ENCODE peak calls at places on chromosomes 3 and 15, in ten cellular contexts. One of them, this sample, is unnamed.

GRCh38 chr3:52077900-52078299 is 21.5 kb upstream of the DUSP7 start:
- DNase-seq in substantia nigra: no peak
- DNase-seq in foreskin fibroblast: no peak
- DNase-seq in KBM-7: no peak
- DNase-seq in M059J: no peak
- DNase-seq in pancreas: no peak
- DNase-seq in HCEC 1CT: no peak
- DNase-seq in AG09309: no peak
- DNase-seq in NCI-H748 treated with DMSO at 0.1 percent for 48 hours: no peak
- DNase-seq in C1 segment of cervical spinal cord: no peak
- DNase-seq in this sample: no peak

GRCh38 chr3:66507631-66508260 is 6.9 kb upstream of the LRIG1 start:
- DNase-seq in substantia nigra: no peak
- DNase-seq in foreskin fibroblast: no peak
- DNase-seq in KBM-7: no peak
- DNase-seq in M059J: no peak
- DNase-seq in pancreas: no peak
- DNase-seq in HCEC 1CT: no peak
- DNase-seq in AG09309: no peak
- DNase-seq in NCI-H748 treated with DMSO at 0.1 percent for 48 hours: no peak
- DNase-seq in C1 segment of cervical spinal cord: no peak
- DNase-seq in this sample: no peak

GRCh38 chr3:148083501-148084267 is 614.0 kb upstream of the AGTR1 start:
- DNase-seq in substantia nigra: no peak
- DNase-seq in foreskin fibroblast: no peak
- DNase-seq in KBM-7: no peak
- DNase-seq in M059J: no peak
- DNase-seq in pancreas: no peak
- DNase-seq in HCEC 1CT: no peak
- DNase-seq in AG09309: no peak
- DNase-seq in NCI-H748 treated with DMSO at 0.1 percent for 48 hours: peak
- DNase-seq in C1 segment of cervical spinal cord: no peak
- DNase-seq in this sample: no peak

GRCh38 chr15:50098576-50098975 is 20.5 kb downstream of the ATP8B4 start:
- DNase-seq in substantia nigra: no peak
- DNase-seq in foreskin fibroblast: peak
- DNase-seq in KBM-7: no peak
- DNase-seq in M059J: no peak
- DNase-seq in pancreas: no peak
- DNase-seq in HCEC 1CT: peak
- DNase-seq in AG09309: no peak
- DNase-seq in NCI-H748 treated with DMSO at 0.1 percent for 48 hours: no peak
- DNase-seq in C1 segment of cervical spinal cord: no peak
- DNase-seq in this sample: no peak

GRCh38 chr3:18580268-18580667 is 155.1 kb upstream of the SATB1 start:
- DNase-seq in substantia nigra: no peak
- DNase-seq in foreskin fibroblast: peak
- DNase-seq in KBM-7: no peak
- DNase-seq in M059J: no peak
- DNase-seq in pancreas: no peak
- DNase-seq in HCEC 1CT: no peak
- DNase-seq in AG09309: no peak
- DNase-seq in NCI-H748 treated with DMSO at 0.1 percent for 48 hours: peak
- DNase-seq in C1 segment of cervical spinal cord: no peak
- DNase-seq in this sample: no peak

GRCh38 chr3:115512565-115513410 is 110.5 kb upstream of the GAP43 start:
- DNase-seq in substantia nigra: no peak
- DNase-seq in foreskin fibroblast: peak
- DNase-seq in KBM-7: peak
- DNase-seq in M059J: peak
- DNase-seq in pancreas: peak
- DNase-seq in HCEC 1CT: peak
- DNase-seq in AG09309: no peak
- DNase-seq in NCI-H748 treated with DMSO at 0.1 percent for 48 hours: peak
- DNase-seq in C1 segment of cervical spinal cord: peak
- DNase-seq in this sample: peak

GRCh38 chr15:51649659-51650521 is 27.3 kb upstream of the DMXL2 start:
- DNase-seq in substantia nigra: peak
- DNase-seq in foreskin fibroblast: peak
- DNase-seq in KBM-7: peak
- DNase-seq in M059J: peak
- DNase-seq in pancreas: no peak
- DNase-seq in HCEC 1CT: peak
- DNase-seq in AG09309: peak
- DNase-seq in NCI-H748 treated with DMSO at 0.1 percent for 48 hours: peak
- DNase-seq in C1 segment of cervical spinal cord: peak
- DNase-seq in this sample: no peak

GRCh38 chr15:94287794-94288246 is 56.5 kb downstream of the MCTP2 start:
- DNase-seq in substantia nigra: no peak
- DNase-seq in foreskin fibroblast: no peak
- DNase-seq in KBM-7: peak
- DNase-seq in M059J: no peak
- DNase-seq in pancreas: no peak
- DNase-seq in HCEC 1CT: no peak
- DNase-seq in AG09309: no peak
- DNase-seq in NCI-H748 treated with DMSO at 0.1 percent for 48 hours: no peak
- DNase-seq in C1 segment of cervical spinal cord: no peak
- DNase-seq in this sample: peak

This sample was measured in Right ventricle myocardium inferior.